ENCODE peak calls at places on chromosomes 1 and 21, in four cellular contexts. One of them, this sample, is unnamed.

GRCh38 chr1:241990040-241990439 is 8.9 kb downstream of the MAP1LC3C start:
- DNase-seq in HepG2: no peak
- DNase-seq in GM12878: no peak
- DNase-seq in H1: no peak
- DNase-seq in this sample: peak; percentile 79

GRCh38 chr1:167061073-167061464 is 29.1 kb downstream of the GPA33 start:
- DNase-seq in HepG2: no peak
- DNase-seq in H1: no peak
- DNase-seq in GM12878: no peak
- DNase-seq in this sample: no peak

GRCh38 chr1:68024635-68025338 is 25.6 kb downstream of the DIRAS3 start:
- DNase-seq in GM12878: no peak
- DNase-seq in HepG2: no peak
- DNase-seq in H1: no peak
- DNase-seq in this sample: no peak

GRCh38 chr1:79198841-79199240 is 192.3 kb upstream of the ADGRL4 start:
- DNase-seq in GM12878: no peak
- DNase-seq in H1: no peak
- DNase-seq in HepG2: no peak
- DNase-seq in this sample: no peak

GRCh38 chr1:224582041-224582440 is 34.1 kb upstream of the CNIH3 start:
- DNase-seq in GM12878: no peak
- DNase-seq in H1: no peak
- DNase-seq in HepG2: no peak
- DNase-seq in this sample: no peak

GRCh38 chr1:203371288-203371687 is 20.4 kb upstream of the FMOD start:
- DNase-seq in H1: no peak
- DNase-seq in GM12878: no peak
- DNase-seq in HepG2: no peak
- DNase-seq in this sample: no peak

GRCh38 chr1:199020046-199020445 is 381.2 kb downstream of the PTPRC start:
- DNase-seq in H1: no peak
- DNase-seq in HepG2: no peak
- DNase-seq in GM12878: no peak
- DNase-seq in this sample: no peak

GRCh38 chr21:39961251-39961650 is 94.0 kb downstream of the PCP4 start:
- DNase-seq in HepG2: no peak
- DNase-seq in H1: no peak
- DNase-seq in GM12878: no peak
- DNase-seq in this sample: no peak

GRCh38 chr1:158286966-158287365 is 2.8 kb upstream of the CD1C start:
- DNase-seq in GM12878: peak; percentile 31
- DNase-seq in HepG2: no peak
- DNase-seq in H1: no peak
- DNase-seq in this sample: no peak

GRCh38 chr1:16614361-16615252 is 1.2 kb upstream of the NBPF1 start:
- DNase-seq in H1: no peak
- DNase-seq in HepG2: no peak
- DNase-seq in GM12878: no peak
- DNase-seq in this sample: no peak

GRCh38 chr1:42832636-42833265 is 13.7 kb upstream of the ZNF691 start:
- DNase-seq in H1: no peak
- DNase-seq in GM12878: no peak
- DNase-seq in HepG2: no peak
- DNase-seq in this sample: no peak

GRCh38 chr1:230145505-230145899 is 78.5 kb downstream of the GALNT2 start:
- DNase-seq in GM12878: no peak
- DNase-seq in H1: no peak
- DNase-seq in HepG2: no peak
- DNase-seq in this sample: no peak
- H3K4me1 ChIP-seq in GM12878: peaks cover 39% of the 10 kb centered on the region
- H3K4me1 ChIP-seq in H1: peaks cover 18% of the 10 kb centered on the region
- H3K4me1 ChIP-seq in HepG2: peaks cover 50% of the 10 kb centered on the region
- H3K4me1 ChIP-seq in this sample: peaks cover 9% of the 10 kb centered on the region

DNA sequence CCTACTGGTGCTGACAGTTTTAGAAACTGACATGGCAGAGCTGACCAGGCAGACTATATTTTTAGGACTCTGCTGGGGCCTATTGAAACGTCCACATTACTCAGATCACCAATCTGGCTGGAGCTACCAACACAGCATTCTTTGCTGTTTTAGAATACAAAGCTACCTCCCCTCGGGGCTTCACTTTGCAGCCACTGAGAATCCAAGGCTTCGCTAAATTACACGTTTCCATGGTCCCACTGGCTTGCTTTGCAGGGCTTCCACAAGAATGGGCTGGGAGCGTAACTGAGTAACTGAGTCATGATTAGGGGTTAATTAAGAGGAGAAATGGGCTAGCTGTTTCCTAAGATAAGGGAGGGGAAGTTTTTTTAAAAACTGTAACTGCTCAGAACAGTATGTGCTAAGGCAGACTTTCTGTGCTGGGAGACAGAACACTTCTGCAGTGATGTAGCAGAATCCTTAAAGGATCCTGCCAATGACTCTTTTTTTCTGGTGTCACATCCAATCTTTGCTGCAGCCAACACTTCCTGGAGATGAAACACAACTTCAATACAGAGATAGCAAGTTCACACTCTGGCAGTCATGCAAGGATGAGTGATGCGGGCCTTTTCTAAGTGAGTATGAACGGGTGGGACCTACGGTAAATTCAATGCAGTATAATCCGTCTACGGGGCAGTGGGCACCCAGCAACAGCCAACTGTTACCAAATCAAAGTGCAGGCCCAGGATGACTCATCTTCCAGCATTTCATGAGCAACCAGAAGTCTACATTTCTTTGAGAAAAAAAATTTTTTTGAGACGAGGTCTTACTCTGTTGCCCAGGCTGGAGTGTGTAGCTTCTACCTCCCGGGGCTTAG is 21.5 kb downstream of the NDUFS5 start:
- DNase-seq in GM12878: peak; percentile 30
- DNase-seq in H1: no peak
- DNase-seq in HepG2: peak; percentile 39
- DNase-seq in this sample: no peak
- TF ChIP-seq SUZ12 in GM12878: no peak
- TF ChIP-seq SUZ12 in H1: no peak
- TF ChIP-seq SUZ12 in HepG2: no peak
- TF ChIP-seq SUZ12 in this sample: no peak

GRCh38 chr1:243851129-243851756 is 1.2 kb upstream of the AKT3 start:
- DNase-seq in HepG2: no peak
- DNase-seq in GM12878: no peak
- DNase-seq in H1: no peak
- DNase-seq in this sample: peak; percentile 11

GRCh38 chr1:243848165-243849088 is 1.6 kb downstream of the AKT3 start:
- DNase-seq in H1: no peak
- DNase-seq in HepG2: no peak
- DNase-seq in GM12878: no peak
- DNase-seq in this sample: no peak

GRCh38 chr1:243850368-243851128 is 505 bp upstream of the AKT3 start:
- DNase-seq in H1: no peak
- DNase-seq in GM12878: no peak
- DNase-seq in HepG2: peak; percentile 3
- DNase-seq in this sample: peak; percentile 88

GRCh38 chr1:243850013-243850367 is at the start of gene AKT3:
- DNase-seq in GM12878: no peak
- DNase-seq in H1: no peak
- DNase-seq in HepG2: no peak
- DNase-seq in this sample: peak; percentile 58

DNA sequence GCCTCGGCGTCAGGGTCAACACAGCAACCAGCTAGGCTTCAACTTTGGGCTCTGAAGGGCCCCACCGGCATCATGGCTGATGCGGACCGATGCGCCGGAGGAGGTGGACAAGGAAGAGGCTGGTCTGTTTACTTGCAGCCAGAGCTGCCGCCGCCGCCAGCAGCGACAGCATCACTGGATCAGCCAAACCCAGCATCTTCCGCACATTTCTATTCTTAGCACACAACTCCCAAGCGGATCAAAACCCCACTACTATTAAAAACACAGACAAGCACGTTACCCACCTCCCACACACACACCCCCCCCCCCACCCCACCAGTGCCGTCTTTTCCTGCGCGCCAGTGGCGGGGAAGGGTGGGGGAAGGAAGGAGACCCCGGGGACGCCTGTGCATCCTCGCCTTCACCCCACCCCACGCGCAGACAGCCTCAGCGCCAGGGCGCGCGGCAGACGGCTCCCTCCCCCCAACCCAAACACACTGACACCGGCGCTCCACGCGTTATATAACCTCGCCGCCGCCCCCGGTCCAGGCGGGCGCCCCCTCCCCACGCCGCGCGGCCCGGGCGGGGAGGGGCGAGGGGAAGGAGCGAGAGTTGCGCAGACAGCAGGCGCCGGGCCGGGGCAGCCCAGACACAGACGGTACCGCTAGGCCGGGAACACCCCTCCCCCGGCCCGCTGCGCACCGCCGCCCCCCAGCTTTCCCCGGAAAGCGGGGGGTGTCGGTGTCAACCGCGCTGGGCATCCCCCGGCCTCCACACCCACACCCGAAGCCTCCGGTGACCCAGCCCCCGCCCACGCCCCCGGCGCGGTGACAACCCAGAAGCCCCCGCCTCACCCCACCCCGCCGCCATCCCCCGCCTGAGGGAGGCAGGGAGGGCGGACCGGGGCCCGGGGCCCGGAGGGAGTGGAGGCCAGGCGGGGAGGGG is 692 bp downstream of the AKT3 start:
- DNase-seq in H1: no peak
- DNase-seq in GM12878: no peak
- DNase-seq in HepG2: no peak
- DNase-seq in this sample: peak; percentile 68
- TF ChIP-seq ZNF274 in H1: no peak
- TF ChIP-seq ZNF274 in GM12878: no peak
- TF ChIP-seq ZNF274 in HepG2: no peak
- TF ChIP-seq ZNF274 in this sample: no peak

DNA sequence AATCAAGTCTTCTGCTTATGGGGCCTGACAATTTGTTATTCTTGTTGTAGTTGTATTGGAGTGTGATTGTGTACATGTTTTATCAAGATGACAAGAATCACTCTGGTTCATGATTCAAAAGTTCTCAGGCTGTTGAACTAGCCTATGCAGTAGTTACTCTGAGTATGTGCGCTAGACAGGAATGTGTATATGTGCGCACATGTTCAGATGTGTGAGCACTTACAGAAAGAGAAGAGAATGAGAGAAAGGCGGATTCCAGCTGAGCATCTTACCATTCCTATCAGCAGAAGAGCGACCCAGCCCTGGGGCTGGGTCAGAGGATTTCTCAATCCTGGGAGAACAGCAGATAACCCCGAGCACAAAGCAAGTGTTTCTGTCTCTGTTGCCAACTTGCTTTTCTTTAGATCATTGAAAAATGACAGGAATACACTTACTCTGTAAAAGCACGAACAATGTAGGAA is 110.8 kb upstream of the HOOK1 start:
- DNase-seq in HepG2: no peak
- DNase-seq in H1: no peak
- DNase-seq in GM12878: no peak
- DNase-seq in this sample: no peak
- H3K4me1 ChIP-seq in HepG2: peaks cover 10% of the 10 kb centered on the region
- H3K4me1 ChIP-seq in H1: no peaks in the 10 kb centered on the region
- H3K4me1 ChIP-seq in GM12878: no peaks in the 10 kb centered on the region
- H3K4me1 ChIP-seq in this sample: no peaks in the 10 kb centered on the region

DNA sequence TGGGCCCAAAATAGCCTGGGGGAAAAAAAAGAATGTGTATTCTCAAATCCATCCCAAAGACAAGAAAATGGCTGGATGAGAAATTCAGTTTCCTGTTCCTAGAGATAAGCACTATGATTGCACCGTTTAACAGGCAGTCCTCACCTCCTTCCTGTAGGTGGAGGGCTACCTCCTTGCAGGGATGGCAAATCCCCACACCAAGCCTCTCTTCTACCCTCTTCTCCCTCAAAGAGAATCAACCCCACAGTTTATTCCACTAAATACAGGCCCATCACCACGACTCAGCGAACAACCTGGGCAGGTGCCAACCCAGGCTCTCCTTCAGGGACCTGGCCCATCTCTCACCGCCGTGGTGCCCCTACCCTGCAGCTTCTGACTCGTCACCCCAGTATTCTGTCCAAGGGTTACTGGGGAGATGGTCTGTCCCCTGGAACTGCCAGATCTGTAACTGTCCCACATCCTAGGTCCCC is 3.4 kb upstream of the CHD5 start:
- DNase-seq in H1: no peak
- DNase-seq in HepG2: no peak
- DNase-seq in GM12878: no peak
- DNase-seq in this sample: no peak
- TF ChIP-seq SUZ12 in H1: no peak
- TF ChIP-seq SUZ12 in HepG2: no peak
- TF ChIP-seq SUZ12 in GM12878: no peak
- TF ChIP-seq SUZ12 in this sample: no peak

GRCh38 chr1:20732071-20732587 is 374 bp downstream of the SH2D5 start:
- DNase-seq in H1: peak; percentile 56
- DNase-seq in HepG2: peak; percentile 25
- DNase-seq in GM12878: no peak
- DNase-seq in this sample: peak; percentile 35

GRCh38 chr1:20732588-20733360 is at the start of gene SH2D5:
- DNase-seq in GM12878: peak; percentile 50
- DNase-seq in HepG2: peak; percentile 94
- DNase-seq in H1: peak; percentile 56
- DNase-seq in this sample: no peak

GRCh38 chr1:20733361-20733975 is 965 bp upstream of the SH2D5 start:
- DNase-seq in HepG2: no peak
- DNase-seq in H1: no peak
- DNase-seq in GM12878: no peak
- DNase-seq in this sample: no peak

GRCh38 chr1:20739225-20739624 is 6.7 kb upstream of the SH2D5 start:
- DNase-seq in HepG2: no peak
- DNase-seq in H1: no peak
- DNase-seq in GM12878: no peak
- DNase-seq in this sample: no peak

GRCh38 chr1:20735581-20736111 is 3.1 kb upstream of the SH2D5 start:
- DNase-seq in HepG2: no peak
- DNase-seq in H1: no peak
- DNase-seq in GM12878: no peak
- DNase-seq in this sample: no peak
- TF ChIP-seq ZNF274 in HepG2: no peak
- TF ChIP-seq ZNF274 in H1: no peak
- TF ChIP-seq ZNF274 in GM12878: no peak
- TF ChIP-seq ZNF274 in this sample: no peak